ENCODE peak calls at places on chromosomes 3 and 15, in five cellular contexts. Y is H1, L is K562, K is WTC11, W is endothelial cell of umbilical vein. J is an unnamed sample.

GRCh38 chr3:133448478-133449122 is 48.7 kb downstream of the BFSP2 start:
- DNase-seq in L (no peak), K (no peak), Y (no peak), W (no peak), J (no peak)

GRCh38 chr15:35466476-35466875 is 79.5 kb downstream of the DPH6 start:
- DNase-seq in L (no peak), Y (no peak), K (no peak), W (no peak), J (no peak)

GRCh38 chr3:176987901-176988300 is 209.4 kb downstream of the TBL1XR1 start:
- DNase-seq in Y (no peak), W (no peak), L (no peak), K (no peak), J (no peak)

GRCh38 chr3:42340466-42340865 is 69.9 kb downstream of the LYZL4 start:
- DNase-seq in K (no peak), Y (no peak), L (no peak), W (no peak), J (no peak)

GRCh38 chr3:132661120-132661519 is 991 bp downstream of the UBA5 start:
- DNase-seq in W (peak; percentile 35), K (no peak), L (no peak), Y (no peak), J (no peak)

GRCh38 chr3:197327701-197328100 is 29.3 kb upstream of the DLG1 start:
- DNase-seq in Y (no peak), K (no peak), L (no peak), W (no peak), J (no peak)

GRCh38 chr3:151263126-151263525 is 15.2 kb downstream of the P2RY14 start:
- DNase-seq in L (no peak), Y (no peak), K (no peak), W (no peak), J (no peak)

GRCh38 chr3:61417352-61417751 is 144.0 kb upstream of the PTPRG start:
- DNase-seq in L (no peak), W (no peak), K (no peak), Y (no peak), J (no peak)

GRCh38 chr3:155960060-155960459 is 89.6 kb downstream of the GMPS start:
- DNase-seq in K (no peak), Y (no peak), L (no peak), W (no peak), J (no peak)

GRCh38 chr15:27358751-27359434 is 387.9 kb downstream of the GABRG3 start:
- DNase-seq in L (peak; percentile 54), Y (peak; percentile 90), W (no peak), K (peak; percentile 82), J (peak; percentile 16)

GRCh38 chr3:187264051-187264450 is 27.5 kb downstream of the MASP1 start:
- DNase-seq in K (no peak), W (peak; percentile 91), L (no peak), Y (no peak), J (peak; percentile 38)

GRCh38 chr3:68972358-68972979 is 40.1 kb upstream of the TAFA4 start:
- DNase-seq in L (peak; percentile 36), W (peak; percentile 65), Y (peak; percentile 85), K (peak; percentile 84), J (peak; percentile 36)

GRCh38 chr15:31399544-31400171 is 73.0 kb downstream of the KLF13 start:
- DNase-seq in W (no peak), L (no peak), K (no peak), Y (no peak), J (no peak)

GRCh38 chr3:186605078-186605477 is 7.8 kb upstream of the AHSG start:
- DNase-seq in Y (no peak), K (no peak), W (no peak), L (no peak), J (no peak)

GRCh38 chr3:79521221-79521848 is 246.5 kb downstream of the ROBO1 start:
- DNase-seq in W (peak; percentile 79), Y (no peak), L (peak; percentile 4), K (no peak), J (peak; percentile 55)

GRCh38 chr3:39639344-39640236 is 169.8 kb upstream of the MYRIP start:
- DNase-seq in W (peak; percentile 95), K (no peak), Y (no peak), L (peak; percentile 70), J (peak; percentile 87)

DNA sequence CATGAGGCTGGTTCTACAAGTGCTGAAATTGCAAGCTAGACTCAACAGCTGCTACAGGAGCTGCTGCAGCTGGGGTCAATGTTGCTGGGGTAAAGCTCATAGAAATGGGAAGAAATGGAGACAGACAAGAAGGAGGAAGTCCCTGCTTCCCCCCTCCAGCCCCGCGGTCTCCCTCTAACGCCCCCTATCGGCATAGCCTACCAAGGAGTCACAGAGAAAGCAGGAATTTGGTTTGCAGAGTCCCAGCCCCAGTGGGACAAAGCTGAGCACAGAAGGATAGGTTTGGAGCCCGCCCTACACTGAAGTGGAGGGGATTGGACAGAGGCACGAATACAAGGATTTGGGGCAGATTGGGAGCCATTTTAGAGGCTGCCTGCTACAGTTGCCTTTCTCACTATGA is 176.9 kb upstream of the ANKRD28 start:
- DNase-seq in L (peak; percentile 26), Y (peak; percentile 85), K (peak; percentile 78), W (no peak), J (peak; percentile 18)
- TF ChIP-seq CTCF in L (peak; percentile 77), Y (peak; percentile 83), K (peak; percentile 54), W (peak; percentile 13), J (no peak)

GRCh38 chr15:25848325-25848724 is 14.8 kb downstream of the ATP10A start:
- DNase-seq in L (no peak), Y (no peak), K (no peak), W (no peak), J (no peak)

GRCh38 chr15:25844981-25845680 is 18.0 kb downstream of the ATP10A start:
- DNase-seq in K (no peak), Y (no peak), L (no peak), W (no peak), J (no peak)

GRCh38 chr15:25847066-25847465 is 16.1 kb downstream of the ATP10A start:
- DNase-seq in Y (no peak), W (no peak), L (no peak), K (no peak), J (no peak)

GRCh38 chr15:25846377-25846776 is 16.8 kb downstream of the ATP10A start:
- DNase-seq in K (no peak), W (no peak), Y (no peak), L (no peak), J (no peak)

DNA sequence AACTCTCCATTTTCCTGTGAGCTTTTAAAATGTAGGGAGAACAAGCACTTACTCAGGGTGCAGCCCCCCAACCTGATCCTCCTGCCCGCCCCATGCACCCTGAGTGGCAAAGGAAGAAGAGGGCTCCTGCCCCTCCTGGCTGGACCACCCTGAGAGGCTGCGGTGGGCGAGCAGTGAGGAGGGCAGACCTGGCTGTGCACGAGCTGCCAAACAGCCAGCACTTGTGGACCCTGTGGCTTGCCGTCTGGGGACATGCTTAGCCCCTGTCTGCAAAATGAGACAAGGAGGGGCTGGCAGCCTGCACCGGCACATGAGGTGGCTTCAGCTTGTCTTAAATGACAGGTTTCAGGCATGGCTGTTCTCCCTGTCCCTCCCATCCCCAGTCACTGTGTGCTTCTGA is 18.6 kb downstream of the ATP10A start:
- DNase-seq in Y (no peak), L (no peak), W (no peak), K (no peak), J (no peak)
- TF ChIP-seq JUN in Y (no peak), L (no peak), W (no peak), K (no peak), J (no peak)

GRCh38 chr15:39315200-39315599 is 265.7 kb upstream of the THBS1 start:
- DNase-seq in Y (no peak), W (no peak), L (no peak), K (no peak), J (no peak)

GRCh38 chr15:39313467-39313866 is 267.4 kb upstream of the THBS1 start:
- DNase-seq in L (no peak), W (no peak), Y (no peak), K (peak; percentile 17), J (no peak)

GRCh38 chr15:39313881-39314280 is 267.0 kb upstream of the THBS1 start:
- DNase-seq in L (no peak), Y (no peak), W (no peak), K (no peak), J (no peak)

GRCh38 chr15:39310633-39311032 is 270.2 kb upstream of the THBS1 start:
- DNase-seq in W (no peak), K (no peak), Y (no peak), L (no peak), J (no peak)

GRCh38 chr15:39312984-39313383 is 267.9 kb upstream of the THBS1 start:
- DNase-seq in K (peak; percentile 19), W (no peak), L (peak; percentile 10), Y (no peak), J (no peak)
- TF ChIP-seq CTCF in K (no peak), W (no peak), L (no peak), Y (peak; percentile 42), J (no peak)

GRCh38 chr3:190673157-190673556 is 159.3 kb downstream of the IL1RAP start:
- DNase-seq in W (no peak), Y (no peak), K (no peak), L (no peak), J (no peak)
- TF ChIP-seq JUN in W (no peak), Y (no peak), K (no peak), L (no peak), J (no peak)

J was measured in A549.